ENCODE peak calls at places on chromosome 20, in four cellular contexts. A is GM03348, X is NCI-H1694 treated with DMSO at 0.1 percent for 48 hours, O is mucosa of gallbladder. E is an unnamed sample.

GRCh38 chr20:55216525-55217242 is 741.3 kb downstream of the DOK5 start:
- DNase-seq in O (no peak), X (no peak), A (no peak), E (no peak)

GRCh38 chr20:1535420-1536175 is 21.9 kb downstream of the SIRPD start:
- DNase-seq in X (no peak), A (no peak), O (no peak), E (no peak)

GRCh38 chr20:61975411-61975810 is 90.3 kb downstream of the TAF4 start:
- DNase-seq in A (no peak), X (no peak), O (no peak), E (no peak)

GRCh38 chr20:63265891-63266515 is 6.6 kb upstream of the ARFGAP1 start:
- DNase-seq in A (peak; percentile 78), O (no peak), X (no peak), E (no peak)

GRCh38 chr20:58639182-58640146 is 11.6 kb upstream of the STX16 start:
- DNase-seq in O (no peak), A (no peak), X (no peak), E (peak; percentile 59)

GRCh38 chr20:1735417-1736089 is 78.0 kb upstream of the SIRPG start:
- DNase-seq in A (no peak), O (no peak), X (no peak), E (no peak)

GRCh38 chr20:16922834-16923233 is 174.7 kb downstream of the OTOR start:
- DNase-seq in X (no peak), A (peak; percentile 83), O (no peak), E (no peak)

GRCh38 chr20:12969071-12969669 is 39.6 kb upstream of the SPTLC3 start:
- DNase-seq in O (no peak), A (no peak), X (no peak), E (no peak)

GRCh38 chr20:33287884-33288283 is 4.9 kb downstream of the BPIFB1 start:
- DNase-seq in A (no peak), X (no peak), O (no peak), E (no peak)

GRCh38 chr20:2385026-2385425 is 4.3 kb downstream of the TGM6 start:
- DNase-seq in O (no peak), X (no peak), A (no peak), E (no peak)

GRCh38 chr20:38212806-38213606 is 47.5 kb downstream of the KIAA1755 start:
- DNase-seq in X (no peak), A (no peak), O (no peak), E (no peak)

GRCh38 chr20:59177266-59178250 is 13.9 kb downstream of the ZNF831 start:
- DNase-seq in O (no peak), A (no peak), X (no peak), E (no peak)

GRCh38 chr20:4327956-4328355 is 312.6 kb upstream of the RNF24 start:
- DNase-seq in A (no peak), O (no peak), X (no peak), E (no peak)

GRCh38 chr20:235891-236290 is 8.8 kb downstream of the DEFB129 start:
- DNase-seq in A (peak; percentile 43), O (no peak), X (no peak), E (no peak)

GRCh38 chr20:24109537-24109936 is 121.0 kb upstream of the GGTLC1 start:
- DNase-seq in A (no peak), O (no peak), X (no peak), E (no peak)

GRCh38 chr20:57006411-57007170 is 259.9 kb downstream of the BMP7 start:
- DNase-seq in A (no peak), X (no peak), O (no peak), E (no peak)

GRCh38 chr20:45136911-45137310 is 12.6 kb upstream of the WFDC12 start:
- DNase-seq in O (no peak), A (no peak), X (no peak), E (no peak)

GRCh38 chr20:25070821-25071473 is 11.0 kb downstream of the VSX1 start:
- DNase-seq in O (no peak), X (no peak), A (no peak), E (no peak)

GRCh38 chr20:4967752-4968477 is 33.4 kb downstream of the SLC23A2 start:
- DNase-seq in A (no peak), O (no peak), X (no peak), E (no peak)

GRCh38 chr20:36775196-36775595 is 1.6 kb upstream of the DSN1 start:
- DNase-seq in A (no peak), X (no peak), O (no peak), E (no peak)

GRCh38 chr20:8447262-8448120 is 315.4 kb downstream of the PLCB1 start:
- DNase-seq in O (no peak), A (no peak), X (no peak), E (no peak)

GRCh38 chr20:51541189-51542032 is 1.1 kb downstream of the NFATC2 start:
- DNase-seq in A (peak; percentile 74), X (peak; percentile 26), O (peak; percentile 69), E (no peak)

GRCh38 chr20:38770970-38771369 is 22.7 kb downstream of the ACTR5 start:
- DNase-seq in A (no peak), O (no peak), X (no peak), E (no peak)

GRCh38 chr20:1566701-1567100 is 9.2 kb upstream of the SIRPD start:
- DNase-seq in A (peak; percentile 8), O (no peak), X (no peak), E (no peak)

GRCh38 chr20:3801846-3802245 is 5.7 kb downstream of the CDC25B start:
- DNase-seq in O (no peak), A (no peak), X (no peak), E (no peak)

GRCh38 chr20:4369798-4370124 is 351.9 kb upstream of the PRND start:
- DNase-seq in X (no peak), O (no peak), A (no peak), E (no peak)

GRCh38 chr20:8974009-8974708 is 94.7 kb upstream of the PLCB4 start:
- DNase-seq in A (no peak), O (no peak), X (no peak), E (no peak)

E was measured in mesenteric fat pad.